ENCODE peak calls at places on chromosomes 7 and 10, in six cellular contexts. One of them, this sample, is unnamed.

GRCh38 chr10:21078410-21079329 is 181.6 kb upstream of the NEBL start:
- DNase-seq in lower lobe of right lung: peak
- DNase-seq in IMR-90: peak
- DNase-seq in PC-9: peak
- DNase-seq in tibial artery: peak
- DNase-seq in brain microvascular endothelial cell: peak
- DNase-seq in this sample: no peak

GRCh38 chr10:310371-310770 is 175.1 kb downstream of the ZMYND11 start:
- DNase-seq in PC-9: no peak
- DNase-seq in tibial artery: no peak
- DNase-seq in lower lobe of right lung: no peak
- DNase-seq in IMR-90: no peak
- DNase-seq in brain microvascular endothelial cell: no peak
- DNase-seq in this sample: peak

GRCh38 chr10:58994226-58995057 is 182.0 kb upstream of the PHYHIPL start:
- DNase-seq in brain microvascular endothelial cell: no peak
- DNase-seq in IMR-90: no peak
- DNase-seq in tibial artery: no peak
- DNase-seq in lower lobe of right lung: no peak
- DNase-seq in PC-9: no peak
- DNase-seq in this sample: no peak

GRCh38 chr10:101292194-101293006 is 61.6 kb upstream of the BTRC start:
- DNase-seq in tibial artery: no peak
- DNase-seq in IMR-90: no peak
- DNase-seq in lower lobe of right lung: no peak
- DNase-seq in brain microvascular endothelial cell: no peak
- DNase-seq in PC-9: no peak
- DNase-seq in this sample: no peak

GRCh38 chr7:4745971-4746919 is 29.2 kb upstream of the AP5Z1 start:
- DNase-seq in IMR-90: peak
- DNase-seq in tibial artery: no peak
- DNase-seq in lower lobe of right lung: no peak
- DNase-seq in brain microvascular endothelial cell: peak
- DNase-seq in PC-9: no peak
- DNase-seq in this sample: no peak

GRCh38 chr7:150736864-150737263 is 354 bp upstream of the GIMAP5 start:
- DNase-seq in IMR-90: no peak
- DNase-seq in brain microvascular endothelial cell: no peak
- DNase-seq in lower lobe of right lung: no peak
- DNase-seq in tibial artery: no peak
- DNase-seq in PC-9: no peak
- DNase-seq in this sample: no peak

GRCh38 chr10:90787906-90788491 is 69.8 kb downstream of the HTR7 start:
- DNase-seq in lower lobe of right lung: no peak
- DNase-seq in brain microvascular endothelial cell: peak
- DNase-seq in tibial artery: no peak
- DNase-seq in PC-9: peak
- DNase-seq in IMR-90: peak
- DNase-seq in this sample: no peak

GRCh38 chr7:116218051-116218645 is 7.8 kb downstream of the TES start:
- DNase-seq in lower lobe of right lung: no peak
- DNase-seq in brain microvascular endothelial cell: peak
- DNase-seq in tibial artery: no peak
- DNase-seq in IMR-90: peak
- DNase-seq in PC-9: peak
- DNase-seq in this sample: no peak

GRCh38 chr7:22697897-22698645 is 28.9 kb upstream of the IL6 start:
- DNase-seq in tibial artery: no peak
- DNase-seq in brain microvascular endothelial cell: no peak
- DNase-seq in IMR-90: no peak
- DNase-seq in lower lobe of right lung: no peak
- DNase-seq in PC-9: peak
- DNase-seq in this sample: no peak

GRCh38 chr7:43196379-43196778 is 83.9 kb downstream of the HECW1 start:
- DNase-seq in PC-9: no peak
- DNase-seq in lower lobe of right lung: no peak
- DNase-seq in brain microvascular endothelial cell: no peak
- DNase-seq in IMR-90: no peak
- DNase-seq in tibial artery: no peak
- DNase-seq in this sample: no peak

GRCh38 chr7:20165146-20165510 is 52.1 kb downstream of the MACC1 start:
- DNase-seq in PC-9: no peak
- DNase-seq in IMR-90: no peak
- DNase-seq in brain microvascular endothelial cell: no peak
- DNase-seq in lower lobe of right lung: no peak
- DNase-seq in tibial artery: no peak
- DNase-seq in this sample: no peak

GRCh38 chr7:43142703-43143102 is 30.3 kb downstream of the HECW1 start:
- DNase-seq in brain microvascular endothelial cell: no peak
- DNase-seq in lower lobe of right lung: no peak
- DNase-seq in tibial artery: no peak
- DNase-seq in PC-9: no peak
- DNase-seq in IMR-90: no peak
- DNase-seq in this sample: no peak

DNA sequence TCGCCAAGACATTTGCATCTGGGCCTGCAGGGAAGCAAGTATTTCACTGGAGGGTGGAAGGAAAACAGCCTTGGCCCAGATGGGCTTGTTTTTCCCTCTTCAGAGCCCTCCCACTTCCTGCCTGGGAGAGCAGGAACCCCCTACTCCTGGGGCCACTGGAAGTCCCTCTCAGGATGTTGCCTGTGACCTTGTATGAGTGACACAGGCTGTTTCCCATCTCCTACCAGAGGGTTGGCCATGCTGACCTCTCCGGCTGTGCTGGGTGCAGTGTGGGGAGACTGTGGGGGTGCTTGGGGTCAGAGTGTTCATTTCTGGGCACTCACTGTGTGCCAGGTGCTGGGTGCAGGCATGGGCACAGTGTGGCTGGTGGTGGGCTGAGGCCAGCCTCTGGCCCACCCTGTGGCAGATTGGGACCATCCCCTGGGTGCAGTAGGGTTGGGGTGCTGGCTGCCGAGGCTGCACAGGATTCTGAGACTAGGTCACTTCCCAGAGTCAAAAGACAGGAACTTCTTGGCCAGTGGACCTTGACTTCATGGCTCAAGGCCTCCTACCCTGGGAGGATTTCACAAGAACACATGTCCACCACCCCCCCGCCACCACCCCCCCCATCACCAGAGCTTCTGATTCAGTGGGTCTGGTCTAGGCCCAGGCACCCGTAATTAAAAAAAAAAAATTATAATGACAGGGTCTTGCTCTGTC is 10.2 kb downstream of the TSPAN15 start:
- DNase-seq in IMR-90: no peak
- DNase-seq in tibial artery: no peak
- DNase-seq in lower lobe of right lung: no peak
- DNase-seq in PC-9: no peak
- DNase-seq in brain microvascular endothelial cell: no peak
- DNase-seq in this sample: no peak
- H3K27ac ChIP-seq in IMR-90: no peak
- H3K27ac ChIP-seq in tibial artery: peak
- H3K27ac ChIP-seq in lower lobe of right lung: peak
- H3K27ac ChIP-seq in PC-9: no peak
- H3K27ac ChIP-seq in brain microvascular endothelial cell: no peak
- H3K27ac ChIP-seq in this sample: peak

DNA sequence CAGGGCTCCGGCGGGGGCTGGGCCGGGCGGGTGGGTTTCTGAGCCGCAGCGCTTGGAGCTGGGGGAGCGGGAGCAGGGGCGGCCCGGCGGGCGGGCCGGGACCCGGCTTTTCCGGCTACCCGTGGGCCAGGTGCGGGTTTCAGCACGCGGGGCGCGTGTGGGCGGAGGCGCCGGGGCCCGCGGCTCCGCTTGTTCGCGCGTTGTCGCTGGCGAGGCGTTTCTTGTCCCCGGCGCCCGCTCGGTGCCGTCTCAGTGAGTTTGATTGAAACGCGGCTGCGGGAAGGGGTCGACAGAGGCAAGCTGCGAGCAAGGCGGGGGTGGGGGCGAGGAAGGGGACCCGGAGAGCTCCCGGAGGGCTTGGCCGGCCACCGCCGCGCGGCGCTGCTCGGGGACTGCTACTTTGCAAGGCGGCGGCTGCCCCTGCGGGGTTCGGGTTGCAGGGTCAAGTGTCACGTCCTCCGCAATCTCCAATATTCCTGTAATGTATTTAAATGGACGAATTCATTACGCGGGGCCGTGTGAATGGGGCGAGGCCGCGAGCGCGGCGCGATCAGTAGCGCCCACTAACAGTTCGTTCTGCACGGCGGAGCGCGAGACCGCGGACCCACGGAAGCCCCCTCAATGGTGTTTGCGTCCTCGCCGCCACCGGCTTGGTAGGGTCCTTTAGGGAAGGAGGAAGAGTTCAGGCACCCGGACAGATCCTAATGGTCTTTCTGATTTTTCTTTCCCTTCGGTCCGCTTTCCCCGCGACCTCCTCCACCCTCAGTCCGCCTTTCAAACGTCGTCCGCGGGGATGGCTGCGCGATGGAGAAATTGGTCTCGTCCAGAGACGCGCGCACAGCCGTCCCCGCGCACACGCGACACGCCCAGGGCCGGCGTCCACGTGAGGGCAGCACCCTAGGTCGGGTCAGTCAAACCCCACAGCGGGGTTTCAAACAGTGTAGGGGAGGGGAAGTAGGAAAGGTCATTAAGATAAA is 76.9 kb downstream of the INSIG1 start:
- DNase-seq in PC-9: no peak
- DNase-seq in lower lobe of right lung: no peak
- DNase-seq in brain microvascular endothelial cell: no peak
- DNase-seq in tibial artery: no peak
- DNase-seq in IMR-90: no peak
- DNase-seq in this sample: no peak
- H3K4me3 ChIP-seq in PC-9: no peak
- H3K4me3 ChIP-seq in lower lobe of right lung: peak
- H3K4me3 ChIP-seq in brain microvascular endothelial cell: no peak
- H3K4me3 ChIP-seq in tibial artery: peak
- H3K4me3 ChIP-seq in IMR-90: no peak
- H3K4me3 ChIP-seq in this sample: peak

DNA sequence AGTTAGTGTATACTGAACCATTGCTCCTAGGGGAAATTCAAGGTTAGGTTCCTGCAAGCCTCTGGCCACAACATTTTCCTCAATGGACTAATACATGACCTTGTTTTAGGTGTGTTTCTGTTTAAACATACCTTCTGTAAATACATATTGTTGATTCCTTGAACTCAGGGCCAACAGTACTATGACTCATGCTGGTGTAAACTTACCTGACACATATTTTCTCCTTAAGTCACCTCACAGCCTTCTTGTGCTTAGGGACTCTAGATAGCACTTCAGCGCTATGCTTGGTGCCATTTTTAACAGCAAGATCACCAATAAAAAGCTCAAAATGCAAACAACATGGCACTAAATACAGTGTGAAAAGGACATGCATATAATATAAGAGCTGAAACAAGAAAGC is 176.4 kb downstream of the TAX1BP1 start:
- DNase-seq in brain microvascular endothelial cell: no peak
- DNase-seq in IMR-90: no peak
- DNase-seq in tibial artery: no peak
- DNase-seq in lower lobe of right lung: no peak
- DNase-seq in PC-9: no peak
- DNase-seq in this sample: no peak
- TF ChIP-seq CTCF in brain microvascular endothelial cell: no peak
- TF ChIP-seq CTCF in IMR-90: no peak
- TF ChIP-seq CTCF in tibial artery: no peak
- TF ChIP-seq CTCF in lower lobe of right lung: no peak
- TF ChIP-seq CTCF in PC-9: no peak
- TF ChIP-seq CTCF in this sample: no peak

GRCh38 chr7:129947701-129948100 is 5.1 kb downstream of the UBE2H start:
- DNase-seq in lower lobe of right lung: no peak
- DNase-seq in tibial artery: peak
- DNase-seq in brain microvascular endothelial cell: peak
- DNase-seq in PC-9: no peak
- DNase-seq in IMR-90: no peak
- DNase-seq in this sample: peak
- H3K27ac ChIP-seq in lower lobe of right lung: peak
- H3K27ac ChIP-seq in tibial artery: peak
- H3K27ac ChIP-seq in brain microvascular endothelial cell: peak
- H3K27ac ChIP-seq in PC-9: peak
- H3K27ac ChIP-seq in IMR-90: peak
- H3K27ac ChIP-seq in this sample: peak

DNA sequence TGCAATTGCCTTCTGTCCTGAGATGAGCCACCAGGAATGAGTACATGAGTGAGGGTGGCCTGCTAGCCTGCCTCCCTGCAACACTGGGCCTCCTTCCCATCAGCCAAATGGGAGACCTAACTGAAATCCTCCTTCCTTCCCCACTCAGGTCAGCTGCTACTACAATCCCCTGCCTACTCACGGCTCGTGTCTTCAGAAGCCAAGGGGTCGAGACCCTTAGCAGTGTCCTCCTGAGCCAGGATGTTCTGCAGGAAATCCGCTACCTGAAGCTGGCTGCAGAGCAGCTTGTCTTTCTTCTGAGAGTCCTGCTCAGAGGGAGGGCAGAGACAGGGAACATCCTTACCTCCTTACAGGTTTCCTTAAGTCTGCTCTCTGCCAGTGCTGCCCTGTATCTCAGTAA is 1.2 kb downstream of the ZWINT start:
- DNase-seq in tibial artery: no peak
- DNase-seq in IMR-90: no peak
- DNase-seq in PC-9: no peak
- DNase-seq in lower lobe of right lung: no peak
- DNase-seq in brain microvascular endothelial cell: no peak
- DNase-seq in this sample: no peak
- H3K4me3 ChIP-seq in tibial artery: no peak
- H3K4me3 ChIP-seq in IMR-90: no peak
- H3K4me3 ChIP-seq in PC-9: peak
- H3K4me3 ChIP-seq in lower lobe of right lung: no peak
- H3K4me3 ChIP-seq in brain microvascular endothelial cell: peak
- H3K4me3 ChIP-seq in this sample: no peak

DNA sequence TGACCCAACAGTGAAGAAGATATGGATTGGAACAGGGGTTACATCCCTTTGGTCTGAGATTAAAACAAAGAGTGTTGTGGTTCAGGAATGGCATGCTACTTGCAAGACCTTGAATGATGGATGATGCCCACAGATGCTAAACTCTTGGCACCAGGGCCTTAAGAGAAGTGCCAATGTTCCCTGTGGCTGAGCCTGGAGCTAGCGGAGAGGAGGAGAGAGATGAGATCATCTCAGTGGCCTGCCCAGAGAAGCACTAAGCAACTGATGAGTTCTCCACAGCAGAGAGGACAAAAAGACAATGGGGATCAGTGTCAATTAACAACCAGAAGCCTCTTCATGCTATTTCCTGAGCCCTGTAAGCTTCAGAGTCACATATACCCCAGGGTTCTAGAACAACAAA is 97.8 kb downstream of the ELAPOR2 start:
- DNase-seq in tibial artery: no peak
- DNase-seq in lower lobe of right lung: no peak
- DNase-seq in IMR-90: no peak
- DNase-seq in brain microvascular endothelial cell: no peak
- DNase-seq in PC-9: no peak
- DNase-seq in this sample: no peak
- TF ChIP-seq CTCF in tibial artery: no peak
- TF ChIP-seq CTCF in lower lobe of right lung: no peak
- TF ChIP-seq CTCF in IMR-90: no peak
- TF ChIP-seq CTCF in brain microvascular endothelial cell: no peak
- TF ChIP-seq CTCF in PC-9: no peak
- TF ChIP-seq CTCF in this sample: no peak